ENCODE peak calls at places on chromosomes 6 and 20, in eight cellular contexts. C, H, S, Y, N, F, X and V are unnamed samples.

GRCh38 chr6:145214570-145214969 is 520.8 kb downstream of the EPM2A start:
- DNase-seq in N (no peak), C (peak), X (peak), F (no peak), Y (no peak), H (no peak), S (peak), V (peak)

GRCh38 chr20:57619053-57619831 is 984 bp downstream of the ZBP1 start:
- DNase-seq in S (no peak), X (no peak), N (no peak), Y (no peak), H (no peak), F (no peak), C (no peak), V (no peak)

GRCh38 chr6:53517021-53517420 is 27.9 kb downstream of the GCLC start:
- DNase-seq in X (peak), S (peak), H (no peak), N (no peak), C (no peak), F (no peak), Y (no peak), V (no peak)

GRCh38 chr20:50366270-50367103 is 143.7 kb upstream of the PTPN1 start:
- DNase-seq in C (peak), H (peak), N (no peak), Y (peak), S (no peak), X (peak), F (peak), V (peak)

GRCh38 chr6:2259002-2259494 is 13.6 kb upstream of the GMDS start:
- DNase-seq in F (no peak), X (no peak), S (no peak), C (no peak), N (no peak), Y (no peak), H (no peak), V (no peak)

GRCh38 chr6:31393932-31394331 is 9.5 kb upstream of the MICA start:
- DNase-seq in C (no peak), S (no peak), Y (no peak), N (no peak), H (no peak), X (no peak), F (no peak), V (no peak)

GRCh38 chr6:53718597-53719460 is 53.3 kb upstream of the KLHL31 start:
- DNase-seq in N (no peak), C (peak), X (peak), Y (peak), F (no peak), S (peak), H (peak), V (peak)

GRCh38 chr20:19449051-19449450 is 236.6 kb downstream of the SLC24A3 start:
- DNase-seq in S (no peak), Y (no peak), N (no peak), X (peak), F (no peak), H (no peak), C (no peak), V (no peak)

GRCh38 chr6:16766043-16766521 is 4.8 kb upstream of the ATXN1 start:
- DNase-seq in S (peak), Y (no peak), X (peak), N (no peak), F (peak), C (peak), H (no peak), V (peak)

GRCh38 chr6:159302196-159302595 is 133.0 kb downstream of the FNDC1 start:
- DNase-seq in Y (no peak), N (no peak), X (peak), S (no peak), C (no peak), F (no peak), H (no peak), V (no peak)

GRCh38 chr6:34447915-34448314 is 18.0 kb upstream of the PACSIN1 start:
- DNase-seq in F (no peak), X (no peak), C (no peak), H (no peak), S (no peak), Y (no peak), N (no peak), V (no peak)

GRCh38 chr6:111989743-111990142 is 64.2 kb upstream of the CCN6 start:
- DNase-seq in C (no peak), F (no peak), S (no peak), H (no peak), X (no peak), N (no peak), Y (no peak), V (no peak)

GRCh38 chr6:134632034-134632433 is 314.1 kb upstream of the SGK1 start:
- DNase-seq in Y (no peak), H (no peak), C (no peak), F (no peak), X (no peak), S (no peak), N (no peak), V (no peak)

GRCh38 chr6:36033935-36034334 is 6.3 kb downstream of the MAPK14 start:
- DNase-seq in N (no peak), C (no peak), Y (no peak), S (no peak), H (no peak), F (no peak), X (no peak), V (no peak)

GRCh38 chr6:155041781-155042279 is 46.7 kb downstream of the TIAM2 start:
- DNase-seq in C (no peak), X (no peak), F (no peak), N (no peak), H (no peak), S (no peak), Y (no peak), V (no peak)

GRCh38 chr20:34546751-34547181 is 11.8 kb upstream of the MAP1LC3A start:
- DNase-seq in H (peak), Y (no peak), S (no peak), F (no peak), N (no peak), C (no peak), X (no peak), V (no peak)

GRCh38 chr6:159943101-159943632 is 25.7 kb upstream of the IGF2R start:
- DNase-seq in X (peak), Y (no peak), F (no peak), H (no peak), N (no peak), C (peak), S (no peak), V (peak)

GRCh38 chr20:33559212-33559611 is 69.3 kb downstream of the CBFA2T2 start:
- DNase-seq in S (no peak), C (no peak), F (no peak), N (no peak), H (no peak), Y (no peak), X (no peak), V (no peak)

GRCh38 chr20:16701296-16701695 is 28.5 kb upstream of the SNRPB2 start:
- DNase-seq in F (no peak), S (no peak), H (peak), C (peak), N (no peak), Y (no peak), X (peak), V (peak)

GRCh38 chr6:32226434-32226833 is 2.6 kb upstream of the NOTCH4 start:
- DNase-seq in F (no peak), N (no peak), H (no peak), Y (no peak), S (no peak), X (no peak), C (no peak), V (no peak)

GRCh38 chr6:89526563-89526869 is 93.6 kb downstream of the ANKRD6 start:
- DNase-seq in F (no peak), H (no peak), C (no peak), X (no peak), S (no peak), N (no peak), Y (no peak), V (no peak)

GRCh38 chr6:169904051-169904922 is 152.9 kb downstream of the ERMARD start:
- DNase-seq in F (no peak), C (no peak), Y (no peak), N (no peak), H (no peak), S (no peak), X (no peak), V (no peak)

GRCh38 chr6:13445005-13445743 is 42.2 kb downstream of the GFOD1 start:
- DNase-seq in N (no peak), Y (no peak), X (peak), C (no peak), S (no peak), H (peak), F (no peak), V (peak)

GRCh38 chr20:12916699-12917098 is 92.1 kb upstream of the SPTLC3 start:
- DNase-seq in F (no peak), N (no peak), H (no peak), S (peak), Y (no peak), C (peak), X (no peak), V (no peak)

GRCh38 chr6:54646069-54646468 is 200.5 kb upstream of the FAM83B start:
- DNase-seq in X (no peak), H (no peak), C (no peak), F (no peak), Y (no peak), N (no peak), S (no peak), V (no peak)

GRCh38 chr6:10837009-10837691 is 1.2 kb downstream of the MAK start:
- DNase-seq in Y (no peak), C (no peak), X (no peak), N (no peak), F (no peak), H (no peak), S (peak), V (peak)

GRCh38 chr20:13274311-13274965 is 53.4 kb downstream of the ISM1 start:
- DNase-seq in F (no peak), N (no peak), Y (no peak), C (no peak), X (no peak), H (peak), S (no peak), V (no peak)

GRCh38 chr6:151137441-151137984 is 102.3 kb upstream of the AKAP12 start:
- DNase-seq in Y (no peak), X (no peak), C (no peak), S (no peak), F (no peak), H (no peak), N (no peak), V (no peak)

GRCh38 chr6:24931752-24932691 is 3.7 kb downstream of the RIPOR2 start:
- DNase-seq in C (no peak), N (no peak), Y (no peak), F (no peak), H (no peak), S (peak), X (no peak), V (peak)

GRCh38 chr6:53426544-53427270 is 78.0 kb upstream of the ELOVL5 start:
- DNase-seq in N (no peak), F (no peak), C (no peak), S (no peak), Y (no peak), X (no peak), H (no peak), V (no peak)

GRCh38 chr20:36303020-36303595 is 3.0 kb upstream of the DLGAP4 start:
- DNase-seq in F (no peak), C (no peak), H (no peak), N (no peak), S (no peak), Y (no peak), X (no peak), V (peak)

GRCh38 chr6:100731411-100731810 is 149.7 kb downstream of the ASCC3 start:
- DNase-seq in H (no peak), C (no peak), X (no peak), N (no peak), F (no peak), Y (no peak), S (no peak), V (no peak)

GRCh38 chr20:48556956-48557355 is 270.8 kb downstream of the PREX1 start:
- DNase-seq in N (no peak), C (no peak), S (no peak), H (no peak), X (no peak), F (no peak), Y (no peak), V (no peak)

GRCh38 chr20:38961530-38962043 is 557 bp upstream of the DHX35 start:
- DNase-seq in F (no peak), Y (no peak), S (no peak), H (no peak), X (no peak), C (no peak), N (no peak), V (no peak)